ENCODE peak calls at places on chromosomes 6 and 20, in seven cellular contexts. D is Peyer's patch, V is stomach, A is ovary, U is K562, P is IMR-90, Y is breast epithelium. E is an unnamed sample. For H3K36me3, the result is how much of the 10 kb centered on the place peaks cover.

GRCh38 chr6:84623956-84624680 is 140.3 kb downstream of the TBX18 start:
- DNase-seq in D (no peak), V (no peak), A (no peak), U (no peak), P (peak), Y (no peak), E (no peak)

GRCh38 chr6:51929934-51930574 is 157.4 kb downstream of the PKHD1 start:
- DNase-seq in D (no peak), V (no peak), A (no peak), U (no peak), P (no peak), Y (no peak), E (no peak)

GRCh38 chr20:9609892-9610502 is 95.6 kb downstream of the LAMP5 start:
- DNase-seq in D (peak), V (peak), A (no peak), U (peak), P (peak), Y (peak), E (no peak)

GRCh38 chr6:166494101-166494441 is 92.4 kb downstream of the RAMACL start:
- DNase-seq in D (no peak), V (no peak), A (no peak), U (no peak), P (no peak), Y (no peak), E (no peak)

GRCh38 chr6:70124882-70125535 is 177.9 kb downstream of the COL9A1 start:
- DNase-seq in D (peak), V (no peak), A (no peak), U (no peak), P (peak), Y (no peak), E (no peak)

GRCh38 chr6:15915508-15916178 is 213.2 kb upstream of the MYLIP start:
- DNase-seq in D (no peak), V (peak), A (no peak), U (peak), P (no peak), Y (no peak), E (no peak)

GRCh38 chr6:3664641-3665041 is 86.9 kb downstream of the PXDC1 start:
- DNase-seq in D (no peak), V (no peak), A (no peak), U (no peak), P (peak), Y (peak), E (no peak)

GRCh38 chr6:4496284-4496683 is 279.9 kb upstream of the CDYL start:
- DNase-seq in D (no peak), V (no peak), A (no peak), U (no peak), P (no peak), Y (no peak), E (no peak)

GRCh38 chr6:159110748-159111147 is 58.5 kb upstream of the FNDC1 start:
- DNase-seq in D (no peak), V (no peak), A (no peak), U (no peak), P (no peak), Y (no peak), E (no peak)

GRCh38 chr6:89749918-89750317 is 69.7 kb downstream of the MDN1 start:
- DNase-seq in D (no peak), V (no peak), A (no peak), U (no peak), P (peak), Y (no peak), E (no peak)

GRCh38 chr6:134680021-134680420 is 269.9 kb downstream of the ALDH8A1 start:
- DNase-seq in D (no peak), V (no peak), A (no peak), U (no peak), P (peak), Y (no peak), E (no peak)

GRCh38 chr6:134674562-134674961 is 275.3 kb downstream of the ALDH8A1 start:
- DNase-seq in D (no peak), V (no peak), A (no peak), U (no peak), P (no peak), Y (no peak), E (no peak)

GRCh38 chr6:134678436-134678889 is 271.4 kb downstream of the ALDH8A1 start:
- DNase-seq in D (peak), V (peak), A (peak), U (no peak), P (peak), Y (no peak), E (peak)

GRCh38 chr6:134675110-134676038 is 274.5 kb downstream of the ALDH8A1 start:
- DNase-seq in D (no peak), V (no peak), A (no peak), U (no peak), P (no peak), Y (no peak), E (no peak)

GRCh38 chr6:134676307-134677281 is 273.3 kb downstream of the ALDH8A1 start:
- DNase-seq in D (peak), V (peak), A (no peak), U (no peak), P (peak), Y (no peak), E (no peak)
- H3K4me3 ChIP-seq in D (no peak), V (no peak), A (no peak), U (no peak), P (no peak), Y (no peak), E (no peak)

DNA sequence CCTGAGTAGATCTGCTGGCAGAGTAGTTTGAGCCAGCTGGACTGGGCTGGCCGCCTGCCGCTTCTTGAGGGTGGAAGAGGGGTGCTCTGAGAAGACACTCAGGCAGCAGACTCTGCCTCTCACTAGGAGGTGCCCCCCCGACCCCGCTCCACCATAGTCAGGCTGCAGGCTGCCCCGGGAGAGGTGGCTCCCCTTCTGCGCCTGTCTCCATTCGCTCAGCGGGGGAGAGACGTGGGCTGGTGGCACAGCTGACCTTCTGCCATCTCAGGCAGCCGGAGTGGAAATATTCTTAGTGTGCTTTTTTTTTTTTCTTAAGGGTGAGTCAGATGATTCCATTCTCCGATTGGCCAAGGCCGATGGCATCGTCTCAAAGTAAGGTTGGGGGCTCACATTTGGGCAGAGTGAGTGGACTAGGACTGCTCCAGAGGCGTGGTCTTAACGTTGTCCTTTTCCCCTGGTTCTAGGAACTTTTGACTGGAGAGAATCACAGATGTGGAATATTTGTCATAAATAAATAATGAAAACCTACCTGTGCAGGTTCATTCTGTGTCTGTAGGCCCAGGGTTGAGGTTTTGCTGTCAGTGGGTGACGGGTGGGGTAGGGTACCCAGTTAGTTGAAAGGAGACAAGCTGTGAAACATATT is 1.2 kb downstream of the RPS21 start:
- DNase-seq in D (no peak), V (no peak), A (no peak), U (no peak), P (no peak), Y (no peak), E (no peak)
- H3K36me3 ChIP-seq in D (under half), V (half or more), A (under half), U (half or more), P (under half), Y (under half), E (under half)

DNA sequence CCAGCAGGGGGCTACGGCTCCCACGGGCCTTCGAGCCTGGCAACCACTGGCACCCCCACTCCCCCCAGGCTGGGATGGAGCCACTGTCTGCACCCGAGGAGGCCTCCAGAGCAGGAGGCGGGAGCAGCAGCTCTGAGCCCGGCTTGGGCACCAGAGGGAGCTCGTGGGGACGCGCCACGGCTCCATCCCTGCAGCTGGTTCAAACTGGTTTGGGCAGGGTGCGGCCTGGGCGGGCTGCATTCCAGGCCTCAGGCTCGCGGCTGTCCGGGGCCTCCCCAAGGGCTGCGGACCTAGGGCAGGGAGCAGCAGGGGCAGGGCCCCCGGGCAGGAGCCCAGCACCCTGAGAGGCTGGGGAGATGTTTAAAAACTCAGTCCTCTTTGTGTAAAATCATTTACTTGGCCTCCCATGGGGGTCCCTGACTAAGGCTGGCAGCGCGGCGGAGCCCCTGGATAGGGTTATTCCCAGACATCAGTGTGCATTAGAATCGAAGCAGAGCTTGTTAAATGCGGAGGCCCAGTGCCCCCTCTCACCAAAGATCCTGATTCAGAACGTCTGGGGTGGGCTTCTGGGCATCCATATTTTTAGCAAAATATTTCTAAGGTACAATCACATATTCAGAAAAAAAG is 4.1 kb upstream of the BCAS4 start:
- DNase-seq in D (peak), V (peak), A (peak), U (peak), P (peak), Y (peak), E (peak)
- TF ChIP-seq POLR2A in D (no peak), V (no peak), A (no peak), U (peak), P (peak), Y (no peak), E (peak)

GRCh38 chr6:145490068-145490467 is 245.3 kb downstream of the EPM2A start:
- DNase-seq in D (no peak), V (no peak), A (no peak), U (no peak), P (no peak), Y (no peak), E (no peak)
- H3K4me3 ChIP-seq in D (no peak), V (no peak), A (no peak), U (no peak), P (no peak), Y (no peak), E (no peak)

GRCh38 chr6:30707281-30707850 is 9.7 kb downstream of the MDC1 start:
- DNase-seq in D (no peak), V (no peak), A (no peak), U (no peak), P (no peak), Y (no peak), E (no peak)
- H3K36me3 ChIP-seq in D (under half), V (half or more), A (under half), U (half or more), P (under half), Y (under half), E (under half)

GRCh38 chr20:5719861-5720401 is 30.3 kb upstream of the SHLD1 start:
- DNase-seq in D (no peak), V (no peak), A (no peak), U (peak), P (peak), Y (no peak), E (no peak)
- TF ChIP-seq POLR2A in D (no peak), V (no peak), A (no peak), U (no peak), P (no peak), Y (no peak), E (no peak)

DNA sequence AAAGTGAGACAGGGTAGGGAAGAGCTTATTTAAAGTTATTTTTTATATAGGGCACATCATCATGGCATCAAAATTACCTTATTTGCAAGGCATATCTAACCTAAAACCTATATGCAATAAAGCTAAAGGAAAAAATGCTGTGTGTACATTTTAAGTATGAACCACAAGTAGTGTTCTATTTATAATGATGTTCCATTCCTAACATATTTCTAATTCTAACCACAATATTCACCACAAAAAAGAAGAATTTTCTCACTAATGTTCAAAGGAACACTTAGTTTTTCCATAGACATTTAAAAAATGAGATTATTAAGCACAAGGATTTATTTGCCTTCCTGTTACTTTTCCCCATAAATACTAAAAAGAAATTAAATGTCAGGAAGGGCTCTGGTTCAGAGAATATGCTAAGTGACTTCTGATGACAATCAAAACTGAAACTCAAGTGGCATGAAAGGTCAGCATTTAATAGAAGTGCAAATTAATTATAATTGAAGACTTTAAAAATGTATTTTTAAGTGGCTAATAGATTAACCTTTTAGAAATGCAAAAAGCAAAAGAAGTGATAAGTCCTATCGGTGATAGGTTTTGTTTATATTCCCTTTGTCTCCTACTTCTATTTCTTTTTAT is 25.1 kb downstream of the GPR63 start:
- DNase-seq in D (no peak), V (no peak), A (no peak), U (no peak), P (peak), Y (no peak), E (no peak)
- H3K4me3 ChIP-seq in D (no peak), V (no peak), A (no peak), U (no peak), P (no peak), Y (no peak), E (no peak)

DNA sequence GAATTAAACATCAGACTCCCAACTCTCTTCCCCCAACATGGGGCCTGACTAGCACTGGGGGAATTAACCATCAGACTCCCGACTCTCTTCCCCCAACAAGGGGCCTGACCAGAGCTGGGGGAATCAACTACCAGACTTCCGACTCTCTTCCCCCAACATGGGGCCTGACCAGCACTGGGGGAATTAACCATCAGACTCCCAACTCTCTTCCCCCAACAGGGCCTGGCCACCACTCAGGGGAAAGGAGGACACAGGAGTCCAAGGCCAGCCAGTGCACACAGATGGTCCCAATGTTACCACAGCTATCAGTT is 13.1 kb downstream of the CST7 start:
- DNase-seq in D (no peak), V (no peak), A (no peak), U (no peak), P (no peak), Y (no peak), E (no peak)
- H3K36me3 ChIP-seq in D (under half), V (half or more), A (under half), U (under half), P (under half), Y (under half), E (half or more)

E was measured in right lobe of liver.